ENCODE peak calls at places on chromosomes 12 and 14, in four cellular contexts. B is HepG2, I is H1, Y is HCT116. U is an unnamed sample.

GRCh38 chr12:113725557-113725876 is 240.6 kb downstream of the RBM19 start:
- DNase-seq in Y (no peak), B (no peak), I (no peak), U (no peak)

GRCh38 chr14:20934148-20934762 is 21.0 kb upstream of the RNASE2 start:
- DNase-seq in I (peak; percentile 54), B (no peak), Y (peak; percentile 62), U (no peak)

GRCh38 chr12:105462841-105463240 is 132.3 kb downstream of the C12orf75 start:
- DNase-seq in I (no peak), B (no peak), Y (no peak), U (no peak)

GRCh38 chr12:6180300-6181051 is 19.7 kb upstream of the CD9 start:
- DNase-seq in B (peak; percentile 76), I (no peak), Y (peak; percentile 15), U (no peak)

GRCh38 chr12:29739279-29739991 is 44.3 kb downstream of the TMTC1 start:
- DNase-seq in I (no peak), Y (no peak), B (no peak), U (no peak)

GRCh38 chr12:114691810-114692557 is 8.0 kb upstream of the TBX3 start:
- DNase-seq in B (no peak), Y (no peak), I (no peak), U (peak; percentile 54)

GRCh38 chr14:104081493-104081835 is 4.0 kb upstream of the ASPG start:
- DNase-seq in B (no peak), Y (no peak), I (no peak), U (no peak)

GRCh38 chr12:84955298-84955697 is 42.7 kb upstream of the SLC6A15 start:
- DNase-seq in Y (no peak), B (no peak), I (no peak), U (no peak)

GRCh38 chr14:47391105-47391504 is 284.3 kb downstream of the MDGA2 start:
- DNase-seq in I (no peak), B (no peak), Y (no peak), U (no peak)

GRCh38 chr14:104688755-104689619 is at the start of gene INF2:
- DNase-seq in Y (no peak), I (no peak), B (peak; percentile 62), U (peak; percentile 79)

GRCh38 chr14:22972313-22972930 is 9.9 kb downstream of the AJUBA start:
- DNase-seq in B (no peak), I (no peak), Y (no peak), U (no peak)

GRCh38 chr12:21659383-21659782 is 1.7 kb upstream of the LDHB start:
- DNase-seq in I (no peak), B (no peak), Y (peak; percentile 12), U (no peak)

GRCh38 chr14:91383439-91383838 is 34.2 kb downstream of the CCDC88C start:
- DNase-seq in B (no peak), I (no peak), Y (no peak), U (no peak)

DNA sequence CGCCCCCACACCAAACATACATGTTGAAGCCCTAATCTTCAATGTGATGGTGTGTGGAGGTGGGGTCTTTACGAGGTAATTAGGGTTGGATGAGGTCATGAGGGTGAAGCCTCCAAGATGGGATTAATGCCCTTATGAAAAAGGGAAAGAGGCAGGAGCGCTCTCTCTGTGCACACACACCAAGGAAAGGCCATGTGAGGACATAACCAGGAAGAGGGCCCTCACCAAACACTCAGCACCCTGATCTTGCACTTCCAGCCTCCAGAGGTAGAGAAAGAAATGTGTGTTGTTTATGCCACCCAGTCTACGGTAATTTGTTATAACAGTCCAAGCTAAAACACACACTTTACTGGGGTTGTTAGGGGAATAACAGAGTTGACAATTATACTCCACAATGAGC is 14.6 kb upstream of the PITPNM2 start:
- DNase-seq in B (no peak), Y (no peak), I (no peak), U (no peak)
- TF ChIP-seq JUND in B (no peak), Y (no peak), I (no peak), U (no peak)

DNA sequence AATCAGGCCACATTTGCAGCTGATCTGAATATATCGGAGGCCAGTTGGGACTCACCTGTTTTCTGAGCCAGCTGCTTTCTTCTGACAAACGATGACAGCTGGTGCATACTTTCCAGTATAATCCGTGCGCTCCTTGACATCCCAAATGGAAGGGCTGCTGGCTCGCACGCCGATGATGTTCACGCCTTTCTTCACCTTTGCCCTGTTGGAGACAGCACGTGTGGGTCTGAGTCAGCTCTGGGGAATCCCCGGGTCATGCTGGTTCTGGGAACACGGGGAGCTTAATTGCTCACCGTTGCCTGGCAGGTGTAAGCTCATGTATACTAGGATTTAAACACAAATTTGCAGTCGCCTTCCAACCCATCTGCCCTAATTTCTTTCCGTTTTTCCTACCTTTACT is 372.8 kb downstream of the TMEM132D start:
- DNase-seq in I (peak; percentile 50), B (peak; percentile 2), Y (no peak), U (no peak)
- TF ChIP-seq JUND in I (peak; percentile 81), B (no peak), Y (no peak), U (no peak)

DNA sequence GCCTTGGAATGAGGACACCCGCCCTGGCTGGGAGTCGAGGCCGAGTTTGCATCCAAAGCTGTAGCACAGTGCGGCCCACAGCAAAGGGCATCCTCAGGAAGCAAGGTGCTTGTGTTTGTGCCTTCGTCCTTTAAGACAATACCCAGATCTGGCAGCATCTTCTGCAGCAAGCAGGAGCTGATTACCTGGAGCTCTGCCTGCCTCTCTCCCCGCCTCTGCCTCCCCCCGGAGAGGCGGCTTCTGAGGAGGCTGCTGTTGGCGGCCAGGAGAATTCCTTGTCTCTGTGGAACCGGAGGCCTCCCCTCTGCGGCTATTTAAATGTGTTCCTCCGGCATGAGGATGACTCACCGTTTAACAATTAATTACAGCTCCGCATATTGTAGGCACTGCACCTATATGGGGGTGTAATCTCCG is 145.3 kb downstream of the CACNA1C start:
- DNase-seq in Y (peak; percentile 42), B (no peak), I (peak; percentile 71), U (no peak)
- TF ChIP-seq JUND in Y (peak; percentile 49), B (no peak), I (peak; percentile 99), U (no peak)

GRCh38 chr12:98998697-98999299 is 353.7 kb downstream of the APAF1 start:
- DNase-seq in B (peak; percentile 21), Y (peak; percentile 12), I (no peak), U (peak; percentile 67)
- TF ChIP-seq JUND in B (no peak), Y (no peak), I (no peak), U (no peak)

DNA sequence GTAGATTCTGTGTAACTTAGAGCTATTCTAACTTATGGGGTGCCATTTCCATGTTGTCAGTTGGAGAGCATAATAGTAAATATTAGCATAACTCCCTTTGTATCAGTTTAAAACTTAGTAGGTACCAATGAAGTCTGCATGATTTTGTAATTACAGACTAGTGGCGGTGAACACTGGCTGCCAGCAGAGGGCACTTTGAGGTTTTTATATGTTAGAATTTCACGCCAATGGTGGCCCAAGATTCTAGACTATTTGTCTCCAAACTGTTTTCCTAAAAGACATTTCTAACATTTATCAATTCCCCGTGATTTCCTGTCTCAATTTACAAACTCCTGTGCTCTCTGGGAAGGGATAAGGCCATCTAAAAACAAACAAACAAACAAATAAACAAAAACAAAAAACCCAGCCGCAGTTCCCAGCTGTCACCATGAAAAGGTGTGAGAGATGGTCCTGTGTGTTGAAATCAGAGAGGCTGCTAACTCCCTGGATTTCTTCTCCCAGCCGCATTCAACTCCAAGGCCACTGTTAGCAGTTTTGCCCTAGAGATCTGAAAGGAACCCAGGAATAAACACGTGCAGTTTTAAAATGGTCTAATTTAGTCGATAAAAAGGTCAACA is 57.6 kb downstream of the BRMS1L start:
- DNase-seq in I (no peak), B (peak; percentile 50), Y (no peak), U (peak; percentile 25)
- TF ChIP-seq JUND in I (no peak), B (no peak), Y (no peak), U (no peak)

DNA sequence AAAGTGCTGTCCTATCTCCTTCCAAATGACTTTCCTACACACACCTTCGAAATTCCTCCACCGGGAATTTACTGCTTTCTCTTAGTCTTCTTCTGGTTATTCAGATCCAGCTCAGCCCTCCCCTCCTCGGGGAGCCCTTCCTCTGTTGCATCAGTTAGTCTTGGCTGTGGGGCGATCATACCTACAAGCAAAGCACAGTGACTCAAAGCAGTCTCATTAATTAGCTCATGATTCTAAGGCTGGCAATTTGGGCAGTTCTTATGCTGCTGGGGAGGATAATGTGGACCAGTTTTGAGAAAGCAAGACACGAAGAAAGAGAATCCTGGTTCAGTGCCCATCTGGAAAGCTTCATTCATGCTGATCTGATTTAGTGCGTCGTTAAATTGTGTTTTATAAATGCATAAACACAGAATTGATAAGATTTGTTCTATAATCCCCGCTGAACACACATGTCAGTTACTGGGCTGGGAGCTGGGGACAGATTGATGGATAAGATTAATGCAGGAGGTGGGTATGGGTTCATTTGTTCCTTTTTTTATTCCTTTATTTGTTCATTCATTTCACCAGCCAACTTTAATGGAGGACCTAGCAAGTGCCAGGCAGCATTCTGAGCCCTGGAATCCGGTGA is 9.3 kb upstream of the CLMN start:
- DNase-seq in Y (no peak), I (no peak), B (no peak), U (peak; percentile 47)
- TF ChIP-seq JUND in Y (no peak), I (no peak), B (no peak), U (peak; percentile 96)

DNA sequence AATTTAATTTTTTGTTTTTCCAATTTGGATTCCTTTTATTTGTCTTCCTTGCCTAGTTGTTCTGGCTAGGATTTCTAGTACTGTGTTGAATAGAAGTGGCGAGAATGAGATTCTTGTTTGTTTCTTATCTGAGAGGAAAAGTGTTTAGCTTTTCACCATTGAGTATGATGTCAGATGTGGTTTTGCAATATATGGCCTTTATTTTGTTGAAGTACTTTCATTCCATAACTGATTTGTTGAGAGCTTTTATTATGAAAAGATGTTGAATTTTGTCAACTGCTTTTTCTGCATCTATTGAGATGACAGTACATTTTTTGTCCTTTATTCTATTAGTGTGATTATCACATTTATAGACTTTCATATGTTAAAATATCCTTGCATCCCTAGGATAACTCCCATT is 462.0 kb downstream of the CCDC91 start:
- DNase-seq in I (no peak), Y (no peak), B (no peak), U (no peak)
- TF ChIP-seq JUND in I (no peak), Y (no peak), B (no peak), U (no peak)

DNA sequence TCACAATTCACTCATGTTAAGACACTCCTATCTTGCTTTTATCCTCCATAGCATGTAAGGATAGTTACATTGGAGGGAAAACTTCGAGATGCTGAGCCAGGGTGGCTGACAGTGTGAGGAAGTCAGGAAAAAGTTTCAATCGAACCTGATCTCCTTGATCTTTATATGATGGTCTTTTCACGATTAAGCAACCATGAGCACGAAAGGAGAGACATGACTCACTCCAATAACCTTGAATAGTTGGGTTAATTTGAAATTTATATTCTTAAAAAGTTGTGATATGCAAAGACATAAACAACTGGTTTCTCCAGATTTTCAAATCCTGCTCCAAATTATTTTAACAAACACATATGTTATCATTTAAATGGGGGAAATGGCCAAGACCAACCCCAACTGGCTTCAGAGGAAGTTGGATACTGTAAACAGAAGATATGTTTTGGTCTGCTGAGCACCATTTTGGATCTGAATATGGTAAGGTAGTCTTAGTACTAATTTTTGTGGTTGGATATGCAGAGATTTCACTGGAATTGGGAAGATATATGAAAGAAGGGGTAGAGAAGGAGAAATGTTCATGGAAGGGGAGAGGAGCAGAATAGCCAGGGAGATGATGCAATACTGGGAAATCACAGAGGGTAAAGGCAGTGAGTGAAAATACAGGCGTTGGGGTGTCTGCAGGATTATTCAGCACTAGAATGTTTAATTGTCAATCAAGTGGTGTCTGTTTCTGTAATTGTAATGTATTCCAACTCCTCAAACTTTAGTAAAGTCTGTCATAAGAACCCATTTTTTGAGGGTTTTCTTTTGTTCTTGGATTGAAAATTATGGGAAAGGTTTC is 185.2 kb upstream of the SLC38A2 start:
- DNase-seq in Y (no peak), I (no peak), B (no peak), U (no peak)
- TF ChIP-seq JUND in Y (no peak), I (no peak), B (no peak), U (no peak)